ENCODE peak calls at places on chromosomes 12 and 14, in four cellular contexts. H is K562, L is anterior cingulate cortex, E is tibial artery. X is an unnamed sample.
A peak's percentile ranks its signal among the peaks of the same experiment; 100 is the strongest.

GRCh38 chr12:54579696-54580333 is 8.6 kb downstream of the PPP1R1A start:
- DNase-seq in H (peak; percentile 84), L (peak; percentile 46), E (peak; percentile 88), X (peak; percentile 95)

GRCh38 chr12:2988494-2988893 is 29.3 kb downstream of the TEAD4 start:
- DNase-seq in H (no peak), L (no peak), E (no peak), X (no peak)

GRCh38 chr12:69648476-69648875 is 37.8 kb upstream of the LRRC10 start:
- DNase-seq in H (no peak), L (no peak), E (no peak), X (no peak)

GRCh38 chr12:94042321-94042720 is 106.1 kb upstream of the PLXNC1 start:
- DNase-seq in H (no peak), L (no peak), E (no peak), X (no peak)

GRCh38 chr12:111451649-111452129 is 46.0 kb downstream of the SH2B3 start:
- DNase-seq in H (peak; percentile 36), L (no peak), E (no peak), X (peak; percentile 51)

GRCh38 chr14:68890173-68890931 is 88.8 kb downstream of the ACTN1 start:
- DNase-seq in H (no peak), L (no peak), E (no peak), X (no peak)

GRCh38 chr14:89915114-89915878 is 39.2 kb downstream of the EFCAB11 start:
- DNase-seq in H (peak; percentile 32), L (no peak), E (peak; percentile 74), X (peak; percentile 72)

GRCh38 chr14:68627050-68627867 is 165.6 kb downstream of the ZFP36L1 start:
- DNase-seq in H (no peak), L (no peak), E (peak; percentile 72), X (no peak)

GRCh38 chr12:21819236-21819635 is 44.7 kb upstream of the KCNJ8 start:
- DNase-seq in H (no peak), L (no peak), E (no peak), X (no peak)

GRCh38 chr14:55948399-55948798 is 169.8 kb upstream of the PELI2 start:
- DNase-seq in H (no peak), L (no peak), E (no peak), X (no peak)

GRCh38 chr14:100547633-100548294 is 39.5 kb downstream of the BEGAIN start:
- DNase-seq in H (no peak), L (no peak), E (peak; percentile 67), X (no peak)

GRCh38 chr12:2924019-2924418 is 33.3 kb downstream of the TULP3 start:
- DNase-seq in H (no peak), L (no peak), E (no peak), X (no peak)

GRCh38 chr14:69687963-69688649 is 76.7 kb downstream of the SUSD6 start:
- DNase-seq in H (no peak), L (no peak), E (no peak), X (no peak)

GRCh38 chr12:130463259-130463658 is 125.6 kb downstream of the PIWIL1 start:
- DNase-seq in H (no peak), L (no peak), E (no peak), X (no peak)

GRCh38 chr14:21768116-21768874 is 94.7 kb upstream of the OR4E1 start:
- DNase-seq in H (peak; percentile 28), L (no peak), E (no peak), X (no peak)

GRCh38 chr12:47944685-47945340 is 18.6 kb upstream of the TMEM106C start:
- DNase-seq in H (no peak), L (no peak), E (no peak), X (no peak)

GRCh38 chr12:116520801-116521471 is 38.2 kb upstream of the MAP1LC3B2 start:
- DNase-seq in H (no peak), L (peak; percentile 12), E (no peak), X (no peak)

GRCh38 chr12:39116877-39117276 is 211.5 kb upstream of the CPNE8 start:
- DNase-seq in H (no peak), L (no peak), E (no peak), X (no peak)

GRCh38 chr12:55666508-55666907 is 29.8 kb downstream of the OR10P1 start:
- DNase-seq in H (no peak), L (no peak), E (no peak), X (no peak)

GRCh38 chr12:108210001-108210400 is 80.9 kb downstream of the WSCD2 start:
- DNase-seq in H (no peak), L (no peak), E (no peak), X (no peak)

GRCh38 chr12:109555431-109556315 is 17.6 kb downstream of the MMAB start:
- DNase-seq in H (no peak), L (no peak), E (no peak), X (no peak)

GRCh38 chr14:25394356-25394755 is 344.4 kb upstream of the STXBP6 start:
- DNase-seq in H (no peak), L (no peak), E (no peak), X (no peak)

GRCh38 chr14:24409956-24410355 is 11.2 kb downstream of the NYNRIN start:
- DNase-seq in H (no peak), L (no peak), E (no peak), X (no peak)

GRCh38 chr14:91317381-91318313 is 73.1 kb upstream of the GPR68 start:
- DNase-seq in H (no peak), L (no peak), E (peak; percentile 42), X (peak; percentile 54)

GRCh38 chr12:58922849-58923248 is 2.5 kb upstream of the LRIG3 start:
- DNase-seq in H (no peak), L (no peak), E (no peak), X (no peak)

GRCh38 chr12:39736406-39736805 is 116.8 kb upstream of the ABCD2 start:
- DNase-seq in H (no peak), L (no peak), E (no peak), X (no peak)

GRCh38 chr14:90556050-90556477 is 159.2 kb downstream of the CALM1 start:
- DNase-seq in H (no peak), L (peak; percentile 40), E (no peak), X (no peak)

GRCh38 chr12:132071001-132071810 is 72.9 kb downstream of the DDX51 start:
- DNase-seq in H (no peak), L (no peak), E (no peak), X (no peak)

GRCh38 chr12:6507102-6507998 is 13.4 kb downstream of the NCAPD2 start:
- DNase-seq in H (no peak), L (no peak), E (no peak), X (no peak)

GRCh38 chr12:58765653-58766554 is 154.4 kb downstream of the LRIG3 start:
- DNase-seq in H (no peak), L (no peak), E (no peak), X (no peak)

GRCh38 chr12:27592548-27592947 is 68.5 kb downstream of the PPFIBP1 start:
- DNase-seq in H (no peak), L (no peak), E (peak; percentile 36), X (no peak)

GRCh38 chr12:44299524-44299923 is 463.6 kb downstream of the TMEM117 start:
- DNase-seq in H (no peak), L (no peak), E (no peak), X (no peak)

GRCh38 chr12:81639196-81639595 is 120.0 kb downstream of the PPFIA2 start:
- DNase-seq in H (no peak), L (no peak), E (no peak), X (no peak)

GRCh38 chr12:93025145-93026103 is 96.3 kb upstream of the EEA1 start:
- DNase-seq in H (peak; percentile 51), L (no peak), E (no peak), X (no peak)

GRCh38 chr12:180445-180844 is 33.5 kb downstream of the SLC6A12 start:
- DNase-seq in H (peak; percentile 41), L (no peak), E (peak; percentile 61), X (no peak)

GRCh38 chr12:109288571-109288970 is 20.5 kb downstream of the FOXN4 start:
- DNase-seq in H (no peak), L (no peak), E (no peak), X (no peak)

GRCh38 chr14:101556566-101557320 is 4.6 kb upstream of the DIO3 start:
- DNase-seq in H (no peak), L (no peak), E (no peak), X (no peak)